ENCODE peak calls at places on chromosomes 6 and 20, in eight cellular contexts. J is effector memory CD4-positive, alpha-beta T cell; O is CD8-positive, alpha-beta memory T cell; N is tibial nerve; D is iPS DF 6.9; S is hepatocyte; L is tibial artery; I is psoas muscle. T is an unnamed sample.

GRCh38 chr20:842547-842940 is 9.0 kb downstream of the FAM110A start:
- DNase-seq in J (no peak), O (no peak), N (no peak), D (no peak), S (no peak), L (no peak), I (no peak), T (no peak)

GRCh38 chr6:157954150-157955117 is 27.2 kb upstream of the SYNJ2 start:
- DNase-seq in J (no peak), O (no peak), N (no peak), D (no peak), S (peak; percentile 92), L (no peak), I (no peak), T (no peak)

GRCh38 chr6:136990754-136991153 is 54.0 kb downstream of the IL20RA start:
- DNase-seq in J (no peak), O (no peak), N (no peak), D (no peak), S (no peak), L (no peak), I (no peak), T (no peak)

GRCh38 chr20:16947346-16947943 is 199.3 kb downstream of the OTOR start:
- DNase-seq in J (no peak), O (no peak), N (no peak), D (no peak), S (no peak), L (no peak), I (no peak), T (no peak)

GRCh38 chr6:25732468-25733198 is 21.9 kb upstream of the SLC17A4 start:
- DNase-seq in J (no peak), O (no peak), N (no peak), D (no peak), S (no peak), L (no peak), I (no peak), T (no peak)

GRCh38 chr20:45306431-45306982 is at the start of gene RBPJL:
- DNase-seq in J (no peak), O (peak; percentile 63), N (no peak), D (no peak), S (no peak), L (no peak), I (no peak), T (no peak)

GRCh38 chr6:34981951-34982350 is 92.9 kb downstream of the ANKS1A start:
- DNase-seq in J (no peak), O (no peak), N (no peak), D (no peak), S (no peak), L (no peak), I (no peak), T (no peak)

GRCh38 chr20:46021361-46022359 is 7.4 kb upstream of the SLC12A5 start:
- DNase-seq in J (peak; percentile 32), O (peak; percentile 63), N (no peak), D (no peak), S (peak; percentile 59), L (no peak), I (no peak), T (peak; percentile 81)

GRCh38 chr20:750801-751200 is 17.5 kb downstream of the SLC52A3 start:
- DNase-seq in J (no peak), O (no peak), N (no peak), D (no peak), S (peak; percentile 66), L (no peak), I (no peak), T (no peak)

GRCh38 chr20:49925901-49926454 is 10.2 kb upstream of the RNF114 start:
- DNase-seq in J (no peak), O (no peak), N (no peak), D (no peak), S (no peak), L (no peak), I (no peak), T (no peak)

GRCh38 chr20:58199058-58199457 is 29.4 kb downstream of the ANKRD60 start:
- DNase-seq in J (no peak), O (no peak), N (no peak), D (no peak), S (no peak), L (no peak), I (no peak), T (no peak)

GRCh38 chr20:56629464-56630085 is 469 bp downstream of the TFAP2C start:
- DNase-seq in J (no peak), O (no peak), N (no peak), D (no peak), S (no peak), L (no peak), I (no peak), T (no peak)

GRCh38 chr6:141587482-141588266 is 545.1 kb upstream of the GJE1 start:
- DNase-seq in J (no peak), O (no peak), N (no peak), D (no peak), S (no peak), L (no peak), I (no peak), T (no peak)

GRCh38 chr20:15760217-15760567 is 813.1 kb downstream of the KIF16B start:
- DNase-seq in J (no peak), O (no peak), N (no peak), D (no peak), S (peak; percentile 5), L (no peak), I (no peak), T (no peak)

GRCh38 chr6:6622557-6622956 is 34.0 kb downstream of the LY86 start:
- DNase-seq in J (no peak), O (no peak), N (no peak), D (no peak), S (no peak), L (no peak), I (no peak), T (no peak)

DNA sequence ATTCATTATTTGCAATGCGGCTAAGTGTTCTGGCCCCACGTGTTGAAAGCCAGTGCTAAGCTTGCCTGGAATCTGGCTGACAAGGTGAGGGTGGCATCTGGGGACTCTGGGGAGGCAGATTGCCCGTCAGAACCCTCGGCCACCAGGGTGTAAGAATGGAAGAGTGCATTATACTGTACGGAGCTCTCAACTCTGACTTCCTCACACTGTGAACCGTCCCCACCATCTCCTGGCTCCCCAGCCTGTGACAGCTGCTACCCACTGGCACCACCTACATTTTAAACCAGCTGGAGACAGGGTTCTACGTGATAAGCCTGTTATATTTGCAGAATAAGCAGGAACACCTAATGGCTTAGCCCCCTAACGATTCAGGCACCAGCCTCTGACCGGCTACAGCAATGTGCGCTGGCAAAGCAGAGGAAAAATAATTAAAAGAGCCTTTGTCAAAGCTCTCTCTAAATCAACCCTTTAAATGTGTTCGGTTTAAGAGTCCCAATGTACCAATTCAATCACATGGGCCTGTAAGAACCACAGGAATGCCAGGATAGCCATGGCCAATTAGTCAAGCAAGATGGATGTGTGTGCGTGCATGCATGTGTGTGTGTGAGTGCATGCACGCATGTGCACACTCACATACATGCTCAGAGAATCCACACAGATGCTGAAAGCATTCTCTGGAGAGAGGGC is 89.1 kb upstream of the TAB2 start:
- DNase-seq in J (no peak), O (no peak), N (no peak), D (no peak), S (no peak), L (no peak), I (no peak), T (no peak)
- H3K27ac ChIP-seq in J (no peak overlapping the region), O (no peak overlapping the region), N (no peak overlapping the region), D (no peak overlapping the region), S (no peak overlapping the region), L (no peak overlapping the region), I (no peak overlapping the region), T (no peak overlapping the region)

DNA sequence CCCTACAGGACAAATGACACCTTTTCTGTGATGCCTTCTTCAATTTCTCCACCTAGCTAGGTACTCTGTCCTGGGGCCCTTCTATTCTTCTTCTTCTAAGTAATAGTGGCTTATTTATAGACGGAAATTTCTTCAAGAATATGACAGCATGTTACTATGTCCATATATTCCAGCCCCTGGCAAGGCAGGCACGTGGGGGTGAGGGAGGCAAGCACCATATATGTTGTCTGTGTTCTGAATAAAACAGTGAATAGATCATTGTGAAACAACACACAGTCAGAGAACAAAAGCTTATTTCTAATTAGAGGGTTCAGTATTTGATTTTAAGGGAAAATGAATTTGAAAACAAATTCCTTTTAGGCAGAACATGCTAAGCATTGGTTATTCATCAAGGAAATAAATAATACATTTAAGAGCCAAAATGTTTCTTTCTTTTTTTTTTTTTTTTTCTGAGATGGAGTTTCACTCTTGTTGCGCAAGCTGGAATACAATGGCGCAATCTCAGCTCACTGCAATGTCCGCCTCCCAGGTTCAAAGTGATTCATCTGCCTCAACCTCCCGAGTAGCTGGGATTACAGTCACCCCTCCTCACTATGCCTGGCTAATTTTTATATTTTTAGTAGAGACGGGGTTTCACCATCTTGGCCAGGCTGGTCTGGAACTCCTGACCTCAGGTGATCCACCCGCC is 6.2 kb downstream of the HEBP2 start:
- DNase-seq in J (no peak), O (no peak), N (peak; percentile 54), D (no peak), S (no peak), L (no peak), I (peak; percentile 41), T (no peak)
- H3K36me3 ChIP-seq in J (peaks cover 82% of the 10 kb centered on the region), O (peaks cover 60% of the 10 kb centered on the region), N (peaks cover 16% of the 10 kb centered on the region), D (peaks cover 7% of the 10 kb centered on the region), S (no peaks in the 10 kb centered on the region), L (peaks cover 92% of the 10 kb centered on the region), I (peaks cover 91% of the 10 kb centered on the region), T (no peaks in the 10 kb centered on the region)

GRCh38 chr20:36825374-36826104 is 50.4 kb upstream of the TLDC2 start:
- DNase-seq in J (no peak), O (no peak), N (no peak), D (no peak), S (no peak), L (no peak), I (no peak), T (no peak)
- H3K27ac ChIP-seq in J (no peak overlapping the region), O (no peak overlapping the region), N (no peak overlapping the region), D (no peak overlapping the region), S (no peak overlapping the region), L (peak overlapping the region; percentile 9), I (no peak overlapping the region), T (no peak overlapping the region)

GRCh38 chr6:73639015-73639414 is 14.8 kb downstream of the SLC17A5 start:
- DNase-seq in J (no peak), O (no peak), N (no peak), D (no peak), S (no peak), L (no peak), I (no peak), T (no peak)
- H3K36me3 ChIP-seq in J (peaks cover 27% of the 10 kb centered on the region), O (no peaks in the 10 kb centered on the region), N (peaks cover 4% of the 10 kb centered on the region), D (no peaks in the 10 kb centered on the region), S (no peaks in the 10 kb centered on the region), L (peaks cover 34% of the 10 kb centered on the region), I (peaks cover 86% of the 10 kb centered on the region), T (peaks cover 25% of the 10 kb centered on the region)

GRCh38 chr6:43780293-43780692 is 10.3 kb downstream of the VEGFA start:
- DNase-seq in J (no peak), O (no peak), N (no peak), D (no peak), S (no peak), L (no peak), I (no peak), T (no peak)

GRCh38 chr6:43781572-43781928 is 11.5 kb downstream of the VEGFA start:
- DNase-seq in J (no peak), O (no peak), N (no peak), D (no peak), S (no peak), L (no peak), I (no peak), T (no peak)

GRCh38 chr6:43779864-43780260 is 9.9 kb downstream of the VEGFA start:
- DNase-seq in J (no peak), O (no peak), N (no peak), D (no peak), S (no peak), L (no peak), I (no peak), T (no peak)

GRCh38 chr6:43781941-43782704 is 12.1 kb downstream of the VEGFA start:
- DNase-seq in J (no peak), O (no peak), N (no peak), D (no peak), S (no peak), L (no peak), I (no peak), T (no peak)

GRCh38 chr6:43780891-43781571 is 11.0 kb downstream of the VEGFA start:
- DNase-seq in J (no peak), O (no peak), N (no peak), D (no peak), S (no peak), L (no peak), I (no peak), T (no peak)
- H3K27ac ChIP-seq in J (no peak overlapping the region), O (no peak overlapping the region), N (no peak overlapping the region), D (no peak overlapping the region), S (no peak overlapping the region), L (no peak overlapping the region), I (peak overlapping the region; percentile 99), T (no peak overlapping the region)